ENCODE peak calls at places on chromosomes 5 and 9, in six cellular contexts. One of them, this sample, is unnamed.

GRCh38 chr9:98317134-98317857 is 61.8 kb upstream of the TBC1D2 start:
- DNase-seq in heart right ventricle: no peak
- DNase-seq in dorsolateral prefrontal cortex: no peak
- DNase-seq in right atrium auricular region: no peak
- DNase-seq in A549: no peak
- DNase-seq in lower lobe of right lung: no peak
- DNase-seq in this sample: peak

GRCh38 chr5:142684508-142685031 is 1.3 kb downstream of the FGF1 start:
- DNase-seq in lower lobe of right lung: no peak
- DNase-seq in dorsolateral prefrontal cortex: peak
- DNase-seq in A549: no peak
- DNase-seq in right atrium auricular region: no peak
- DNase-seq in heart right ventricle: no peak
- DNase-seq in this sample: peak

GRCh38 chr5:59037453-59038168 is 454.7 kb downstream of the RAB3C start:
- DNase-seq in lower lobe of right lung: no peak
- DNase-seq in right atrium auricular region: no peak
- DNase-seq in dorsolateral prefrontal cortex: no peak
- DNase-seq in A549: peak
- DNase-seq in heart right ventricle: no peak
- DNase-seq in this sample: peak

GRCh38 chr5:122110990-122111389 is 18.4 kb upstream of the ZNF474 start:
- DNase-seq in A549: no peak
- DNase-seq in right atrium auricular region: no peak
- DNase-seq in dorsolateral prefrontal cortex: no peak
- DNase-seq in heart right ventricle: no peak
- DNase-seq in lower lobe of right lung: no peak
- DNase-seq in this sample: no peak

GRCh38 chr9:128992995-128993394 is 35.1 kb downstream of the SH3GLB2 start:
- DNase-seq in A549: peak
- DNase-seq in lower lobe of right lung: no peak
- DNase-seq in right atrium auricular region: no peak
- DNase-seq in dorsolateral prefrontal cortex: peak
- DNase-seq in heart right ventricle: no peak
- DNase-seq in this sample: peak

GRCh38 chr9:88722753-88723152 is 187.8 kb downstream of the NXNL2 start:
- DNase-seq in lower lobe of right lung: no peak
- DNase-seq in dorsolateral prefrontal cortex: no peak
- DNase-seq in A549: peak
- DNase-seq in heart right ventricle: no peak
- DNase-seq in right atrium auricular region: no peak
- DNase-seq in this sample: peak

GRCh38 chr5:35640623-35641022 is 23.0 kb downstream of the SPEF2 start:
- DNase-seq in heart right ventricle: no peak
- DNase-seq in A549: no peak
- DNase-seq in right atrium auricular region: no peak
- DNase-seq in dorsolateral prefrontal cortex: no peak
- DNase-seq in lower lobe of right lung: no peak
- DNase-seq in this sample: peak

GRCh38 chr5:62340392-62340791 is 34.4 kb downstream of the KIF2A start:
- DNase-seq in right atrium auricular region: no peak
- DNase-seq in A549: peak
- DNase-seq in heart right ventricle: no peak
- DNase-seq in lower lobe of right lung: no peak
- DNase-seq in dorsolateral prefrontal cortex: no peak
- DNase-seq in this sample: peak

GRCh38 chr5:9604416-9604815 is 25.7 kb downstream of the TAS2R1 start:
- DNase-seq in lower lobe of right lung: no peak
- DNase-seq in A549: no peak
- DNase-seq in dorsolateral prefrontal cortex: no peak
- DNase-seq in heart right ventricle: no peak
- DNase-seq in right atrium auricular region: no peak
- DNase-seq in this sample: no peak

GRCh38 chr5:59380350-59380951 is 513.1 kb downstream of the PDE4D start:
- DNase-seq in heart right ventricle: no peak
- DNase-seq in dorsolateral prefrontal cortex: no peak
- DNase-seq in right atrium auricular region: no peak
- DNase-seq in lower lobe of right lung: no peak
- DNase-seq in A549: peak
- DNase-seq in this sample: peak

GRCh38 chr5:169100735-169101075 is 200.2 kb downstream of the SLIT3 start:
- DNase-seq in A549: peak
- DNase-seq in right atrium auricular region: no peak
- DNase-seq in dorsolateral prefrontal cortex: no peak
- DNase-seq in lower lobe of right lung: no peak
- DNase-seq in heart right ventricle: no peak
- DNase-seq in this sample: no peak

DNA sequence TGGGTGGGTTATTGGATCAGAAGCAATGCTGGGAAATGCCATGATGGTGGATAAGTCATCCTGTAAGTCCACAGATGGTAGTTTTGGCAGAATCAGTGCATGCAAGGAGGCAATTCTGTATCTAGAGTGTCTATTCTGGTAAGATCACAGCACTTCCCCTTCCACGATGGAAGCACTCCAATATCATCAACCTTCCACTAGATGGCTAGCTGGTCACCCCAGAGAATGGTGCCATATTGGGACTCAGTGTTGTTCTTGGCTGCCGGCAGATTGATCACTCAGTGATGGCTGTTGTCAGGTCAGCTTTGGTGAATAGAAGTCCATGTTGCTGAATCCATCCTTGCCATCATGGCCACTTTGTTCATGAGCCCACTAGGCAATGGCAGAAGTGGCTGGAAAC is 553.5 kb downstream of the CSNK1G3 start:
- DNase-seq in heart right ventricle: no peak
- DNase-seq in lower lobe of right lung: no peak
- DNase-seq in dorsolateral prefrontal cortex: no peak
- DNase-seq in right atrium auricular region: no peak
- DNase-seq in A549: no peak
- DNase-seq in this sample: no peak
- TF ChIP-seq CTCF in heart right ventricle: no peak
- TF ChIP-seq CTCF in lower lobe of right lung: no peak
- TF ChIP-seq CTCF in dorsolateral prefrontal cortex: no peak
- TF ChIP-seq CTCF in right atrium auricular region: no peak
- TF ChIP-seq CTCF in A549: no peak
- TF ChIP-seq CTCF in this sample: peak

GRCh38 chr9:134442486-134443168 is 116.4 kb downstream of the RXRA start:
- DNase-seq in heart right ventricle: no peak
- DNase-seq in lower lobe of right lung: no peak
- DNase-seq in A549: no peak
- DNase-seq in dorsolateral prefrontal cortex: no peak
- DNase-seq in right atrium auricular region: no peak
- DNase-seq in this sample: peak
- H3K4me3 ChIP-seq in heart right ventricle: no peak
- H3K4me3 ChIP-seq in lower lobe of right lung: no peak
- H3K4me3 ChIP-seq in A549: no peak
- H3K4me3 ChIP-seq in dorsolateral prefrontal cortex: no peak
- H3K4me3 ChIP-seq in right atrium auricular region: no peak
- H3K4me3 ChIP-seq in this sample: no peak

GRCh38 chr5:1163879-1164278 is 37.5 kb upstream of the SLC6A19 start:
- DNase-seq in A549: no peak
- DNase-seq in heart right ventricle: no peak
- DNase-seq in lower lobe of right lung: no peak
- DNase-seq in dorsolateral prefrontal cortex: no peak
- DNase-seq in right atrium auricular region: no peak
- DNase-seq in this sample: no peak
- TF ChIP-seq CTCF in A549: no peak
- TF ChIP-seq CTCF in heart right ventricle: no peak
- TF ChIP-seq CTCF in lower lobe of right lung: no peak
- TF ChIP-seq CTCF in dorsolateral prefrontal cortex: no peak
- TF ChIP-seq CTCF in right atrium auricular region: no peak
- TF ChIP-seq CTCF in this sample: no peak

GRCh38 chr5:150254363-150255154 is 35.0 kb downstream of the CAMK2A start:
- DNase-seq in lower lobe of right lung: no peak
- DNase-seq in A549: no peak
- DNase-seq in right atrium auricular region: no peak
- DNase-seq in dorsolateral prefrontal cortex: no peak
- DNase-seq in heart right ventricle: peak
- DNase-seq in this sample: no peak

GRCh38 chr5:150258126-150258525 is 31.4 kb downstream of the CAMK2A start:
- DNase-seq in A549: no peak
- DNase-seq in heart right ventricle: peak
- DNase-seq in lower lobe of right lung: no peak
- DNase-seq in right atrium auricular region: no peak
- DNase-seq in dorsolateral prefrontal cortex: peak
- DNase-seq in this sample: no peak

GRCh38 chr5:150256416-150257064 is 33.0 kb downstream of the CAMK2A start:
- DNase-seq in heart right ventricle: no peak
- DNase-seq in right atrium auricular region: no peak
- DNase-seq in dorsolateral prefrontal cortex: no peak
- DNase-seq in lower lobe of right lung: no peak
- DNase-seq in A549: no peak
- DNase-seq in this sample: no peak

GRCh38 chr5:150255659-150256415 is 33.7 kb downstream of the CAMK2A start:
- DNase-seq in dorsolateral prefrontal cortex: no peak
- DNase-seq in lower lobe of right lung: no peak
- DNase-seq in A549: no peak
- DNase-seq in heart right ventricle: no peak
- DNase-seq in right atrium auricular region: no peak
- DNase-seq in this sample: peak

DNA sequence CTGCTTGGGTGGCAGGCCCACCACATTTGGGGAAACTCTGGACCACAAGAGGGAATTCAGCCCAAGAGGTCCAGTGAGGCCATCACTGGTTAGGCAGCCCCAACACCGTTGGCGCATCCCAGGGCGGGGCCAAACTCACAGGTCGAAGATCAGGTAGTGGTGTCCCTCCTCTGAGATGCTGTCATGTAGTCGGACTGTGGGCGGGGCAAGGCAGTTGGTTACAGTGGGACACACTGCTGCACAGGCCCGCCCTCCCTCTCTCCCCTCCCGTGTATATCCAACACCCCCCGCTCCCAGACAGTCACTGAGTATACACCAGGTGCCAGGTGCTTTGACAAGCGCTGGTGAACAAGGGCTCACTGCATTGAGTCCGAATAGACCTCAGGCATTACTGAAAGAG is 32.1 kb downstream of the CAMK2A start:
- DNase-seq in lower lobe of right lung: no peak
- DNase-seq in A549: no peak
- DNase-seq in right atrium auricular region: no peak
- DNase-seq in dorsolateral prefrontal cortex: no peak
- DNase-seq in heart right ventricle: no peak
- DNase-seq in this sample: no peak
- H3K4me3 ChIP-seq in lower lobe of right lung: no peak
- H3K4me3 ChIP-seq in A549: no peak
- H3K4me3 ChIP-seq in right atrium auricular region: no peak
- H3K4me3 ChIP-seq in dorsolateral prefrontal cortex: no peak
- H3K4me3 ChIP-seq in heart right ventricle: no peak
- H3K4me3 ChIP-seq in this sample: no peak

GRCh38 chr9:108477538-108478006 is 378.2 kb downstream of the ACTL7B start:
- DNase-seq in heart right ventricle: no peak
- DNase-seq in right atrium auricular region: no peak
- DNase-seq in dorsolateral prefrontal cortex: no peak
- DNase-seq in lower lobe of right lung: no peak
- DNase-seq in A549: peak
- DNase-seq in this sample: peak

GRCh38 chr9:108479989-108480652 is 375.7 kb downstream of the ACTL7B start:
- DNase-seq in heart right ventricle: no peak
- DNase-seq in dorsolateral prefrontal cortex: no peak
- DNase-seq in A549: no peak
- DNase-seq in right atrium auricular region: no peak
- DNase-seq in lower lobe of right lung: no peak
- DNase-seq in this sample: no peak

GRCh38 chr9:108478871-108479332 is 376.9 kb downstream of the ACTL7B start:
- DNase-seq in heart right ventricle: no peak
- DNase-seq in dorsolateral prefrontal cortex: no peak
- DNase-seq in right atrium auricular region: no peak
- DNase-seq in A549: peak
- DNase-seq in lower lobe of right lung: no peak
- DNase-seq in this sample: peak

GRCh38 chr9:108476574-108476973 is 379.2 kb downstream of the ACTL7B start:
- DNase-seq in heart right ventricle: no peak
- DNase-seq in A549: no peak
- DNase-seq in lower lobe of right lung: no peak
- DNase-seq in dorsolateral prefrontal cortex: no peak
- DNase-seq in right atrium auricular region: no peak
- DNase-seq in this sample: no peak

GRCh38 chr9:108478431-108478837 is 377.4 kb downstream of the ACTL7B start:
- DNase-seq in A549: peak
- DNase-seq in right atrium auricular region: no peak
- DNase-seq in lower lobe of right lung: no peak
- DNase-seq in heart right ventricle: no peak
- DNase-seq in dorsolateral prefrontal cortex: no peak
- DNase-seq in this sample: peak
- TF ChIP-seq CTCF in A549: no peak
- TF ChIP-seq CTCF in right atrium auricular region: no peak
- TF ChIP-seq CTCF in lower lobe of right lung: no peak
- TF ChIP-seq CTCF in heart right ventricle: no peak
- TF ChIP-seq CTCF in dorsolateral prefrontal cortex: no peak
- TF ChIP-seq CTCF in this sample: peak

GRCh38 chr5:55219770-55220169 is 7.3 kb downstream of the MCIDAS start:
- DNase-seq in right atrium auricular region: no peak
- DNase-seq in A549: no peak
- DNase-seq in heart right ventricle: no peak
- DNase-seq in lower lobe of right lung: no peak
- DNase-seq in dorsolateral prefrontal cortex: no peak
- DNase-seq in this sample: no peak

GRCh38 chr5:55222819-55223124 is 4.3 kb downstream of the MCIDAS start:
- DNase-seq in heart right ventricle: no peak
- DNase-seq in dorsolateral prefrontal cortex: no peak
- DNase-seq in A549: no peak
- DNase-seq in lower lobe of right lung: no peak
- DNase-seq in right atrium auricular region: no peak
- DNase-seq in this sample: no peak

GRCh38 chr5:55218966-55219365 is 8.1 kb downstream of the MCIDAS start:
- DNase-seq in dorsolateral prefrontal cortex: no peak
- DNase-seq in right atrium auricular region: no peak
- DNase-seq in heart right ventricle: no peak
- DNase-seq in lower lobe of right lung: peak
- DNase-seq in A549: no peak
- DNase-seq in this sample: no peak

GRCh38 chr5:55222061-55222818 is 4.9 kb downstream of the MCIDAS start:
- DNase-seq in A549: no peak
- DNase-seq in dorsolateral prefrontal cortex: no peak
- DNase-seq in right atrium auricular region: no peak
- DNase-seq in lower lobe of right lung: no peak
- DNase-seq in heart right ventricle: no peak
- DNase-seq in this sample: no peak

GRCh38 chr5:55220433-55221185 is 6.5 kb downstream of the MCIDAS start:
- DNase-seq in heart right ventricle: no peak
- DNase-seq in dorsolateral prefrontal cortex: no peak
- DNase-seq in right atrium auricular region: no peak
- DNase-seq in lower lobe of right lung: no peak
- DNase-seq in A549: no peak
- DNase-seq in this sample: no peak
- H3K4me3 ChIP-seq in heart right ventricle: peak
- H3K4me3 ChIP-seq in dorsolateral prefrontal cortex: peak
- H3K4me3 ChIP-seq in right atrium auricular region: peak
- H3K4me3 ChIP-seq in lower lobe of right lung: peak
- H3K4me3 ChIP-seq in A549: no peak
- H3K4me3 ChIP-seq in this sample: peak

GRCh38 chr5:127865273-127865672 is 162.1 kb downstream of the CCDC192 start:
- DNase-seq in right atrium auricular region: no peak
- DNase-seq in A549: no peak
- DNase-seq in dorsolateral prefrontal cortex: no peak
- DNase-seq in lower lobe of right lung: no peak
- DNase-seq in heart right ventricle: no peak
- DNase-seq in this sample: no peak
- TF ChIP-seq CTCF in right atrium auricular region: peak
- TF ChIP-seq CTCF in A549: no peak
- TF ChIP-seq CTCF in dorsolateral prefrontal cortex: no peak
- TF ChIP-seq CTCF in lower lobe of right lung: peak
- TF ChIP-seq CTCF in heart right ventricle: no peak
- TF ChIP-seq CTCF in this sample: no peak